ENCODE peak calls at places on chromosomes 7 and 10, in four cellular contexts. S is ovary, J is body of pancreas, M is right lobe of liver. Y is an unnamed sample.

GRCh38 chr7:149690688-149691446 is 82.5 kb downstream of the ZNF467 start:
- DNase-seq in S (peak; percentile 45), J (peak; percentile 24), M (peak; percentile 72), Y (peak; percentile 9)

GRCh38 chr7:22444181-22444966 is 55.6 kb downstream of the STEAP1B start:
- DNase-seq in S (peak; percentile 25), J (peak; percentile 69), M (no peak), Y (peak; percentile 53)

GRCh38 chr10:101022967-101023705 is 7.8 kb downstream of the PDZD7 start:
- DNase-seq in S (no peak), J (no peak), M (no peak), Y (no peak)

GRCh38 chr10:30098624-30099023 is 39.2 kb upstream of the JCAD start:
- DNase-seq in S (no peak), J (no peak), M (no peak), Y (no peak)

GRCh38 chr7:75649462-75649861 is 89.3 kb downstream of the HIP1 start:
- DNase-seq in S (peak; percentile 28), J (no peak), M (peak; percentile 83), Y (peak; percentile 51)

GRCh38 chr10:113096111-113097045 is 146.3 kb downstream of the TCF7L2 start:
- DNase-seq in S (no peak), J (no peak), M (no peak), Y (no peak)

GRCh38 chr7:37277513-37277912 is 171.2 kb downstream of the ELMO1 start:
- DNase-seq in S (no peak), J (no peak), M (no peak), Y (no peak)

GRCh38 chr7:140146574-140146973 is 30.2 kb downstream of the KDM7A start:
- DNase-seq in S (no peak), J (no peak), M (no peak), Y (no peak)

GRCh38 chr7:128902761-128903585 is 7.5 kb downstream of the KCP start:
- DNase-seq in S (no peak), J (no peak), M (peak; percentile 44), Y (no peak)

GRCh38 chr10:11532329-11532728 is 79.1 kb downstream of the USP6NL start:
- DNase-seq in S (peak; percentile 25), J (no peak), M (no peak), Y (no peak)

DNA sequence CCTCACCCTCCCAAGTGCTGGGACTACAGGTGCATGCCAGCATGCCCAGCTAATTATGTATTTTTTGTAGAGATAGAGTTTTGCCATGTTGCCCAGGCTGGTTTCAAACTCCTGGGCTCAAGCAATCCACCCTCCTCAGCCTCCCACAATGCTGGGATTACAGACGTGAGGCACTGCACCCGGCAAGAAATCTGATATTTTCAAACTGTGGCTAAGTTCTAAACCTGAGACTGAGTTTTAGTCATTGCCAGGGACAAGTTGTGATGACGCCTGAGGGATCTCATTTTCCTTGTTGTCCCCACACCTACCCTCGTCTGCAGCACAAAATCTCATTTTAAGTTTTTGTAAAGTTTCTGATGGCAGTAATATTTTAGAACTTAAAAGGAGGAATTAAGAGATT is 9.8 kb downstream of the AUTS2 start:
- DNase-seq in S (no peak), J (no peak), M (no peak), Y (no peak)
- H3K27me3 ChIP-seq in S (no peaks in the 10 kb centered on the region), J (no peaks in the 10 kb centered on the region), M (no peaks in the 10 kb centered on the region), Y (no peaks in the 10 kb centered on the region)

GRCh38 chr7:46387646-46388045 is 466.6 kb upstream of the IGFBP3 start:
- DNase-seq in S (no peak), J (no peak), M (no peak), Y (no peak)

GRCh38 chr7:46383605-46384004 is 462.5 kb upstream of the IGFBP3 start:
- DNase-seq in S (no peak), J (no peak), M (no peak), Y (no peak)

GRCh38 chr7:46385662-46386309 is 464.7 kb upstream of the IGFBP3 start:
- DNase-seq in S (no peak), J (no peak), M (no peak), Y (no peak)

GRCh38 chr7:46389131-46389530 is 468.1 kb upstream of the IGFBP3 start:
- DNase-seq in S (no peak), J (no peak), M (no peak), Y (no peak)

GRCh38 chr7:46386428-46387399 is 465.6 kb upstream of the IGFBP3 start:
- DNase-seq in S (no peak), J (no peak), M (no peak), Y (no peak)
- H3K4me3 ChIP-seq in S (no peak overlapping the region), J (no peak overlapping the region), M (no peak overlapping the region), Y (no peak overlapping the region)

GRCh38 chr10:97425964-97426775 is at the start of gene PGAM1:
- DNase-seq in S (peak; percentile 95), J (peak; percentile 94), M (peak; percentile 97), Y (peak; percentile 93)
- TF ChIP-seq POLR2A in S (peak; percentile 35), J (peak; percentile 86), M (peak; percentile 92), Y (no peak)

GRCh38 chr10:103501186-103501585 is 7.7 kb downstream of the NEURL1 start:
- DNase-seq in S (peak; percentile 10), J (no peak), M (no peak), Y (no peak)

GRCh38 chr10:103502849-103503660 is 9.6 kb downstream of the NEURL1 start:
- DNase-seq in S (peak; percentile 19), J (no peak), M (no peak), Y (no peak)

GRCh38 chr10:103507235-103508191 is 14.0 kb downstream of the NEURL1 start:
- DNase-seq in S (no peak), J (peak; percentile 49), M (no peak), Y (no peak)

GRCh38 chr10:103506061-103506460 is 12.6 kb downstream of the NEURL1 start:
- DNase-seq in S (no peak), J (no peak), M (no peak), Y (no peak)

DNA sequence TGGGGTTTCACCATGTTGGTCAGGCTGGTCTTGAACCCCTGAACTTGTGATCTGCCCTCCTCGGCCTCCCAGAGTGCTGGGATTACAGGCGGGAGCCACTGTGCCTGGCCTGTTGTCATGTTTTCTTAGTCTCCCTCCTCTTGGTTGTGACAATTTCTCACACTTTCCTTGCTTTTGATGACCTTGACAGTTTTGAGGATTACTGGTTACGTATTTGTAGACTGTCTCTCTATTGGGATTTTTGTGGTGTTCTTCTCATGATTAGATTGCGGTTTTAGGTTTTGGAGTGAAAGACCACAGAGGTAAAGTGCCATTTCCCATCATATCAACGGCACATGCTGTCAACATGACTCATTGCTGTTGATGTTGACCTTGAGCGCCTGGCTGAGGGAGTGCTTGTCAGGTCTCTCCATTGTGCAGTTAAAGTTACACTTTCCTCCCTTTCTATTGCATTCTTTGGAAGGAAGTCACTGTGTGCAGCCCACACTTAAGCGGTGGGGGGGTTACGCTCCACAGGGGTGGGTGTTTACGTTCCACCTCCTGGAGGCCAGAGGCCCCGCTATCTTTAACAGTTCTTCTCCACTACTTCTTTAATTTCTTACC is 10.8 kb downstream of the NEURL1 start:
- DNase-seq in S (peak; percentile 79), J (peak; percentile 53), M (no peak), Y (peak; percentile 34)
- H3K27me3 ChIP-seq in S (no peaks in the 10 kb centered on the region), J (no peaks in the 10 kb centered on the region), M (no peaks in the 10 kb centered on the region), Y (no peaks in the 10 kb centered on the region)

GRCh38 chr10:68619595-68619994 is 59.5 kb downstream of the TET1 start:
- DNase-seq in S (no peak), J (no peak), M (no peak), Y (no peak)

GRCh38 chr10:68628576-68629127 is 68.5 kb downstream of the TET1 start:
- DNase-seq in S (no peak), J (no peak), M (no peak), Y (peak; percentile 43)

GRCh38 chr10:68625316-68625921 is 65.3 kb downstream of the TET1 start:
- DNase-seq in S (no peak), J (no peak), M (no peak), Y (no peak)
- H3K4me3 ChIP-seq in S (no peak overlapping the region), J (no peak overlapping the region), M (no peak overlapping the region), Y (no peak overlapping the region)

GRCh38 chr7:107166702-107167426 is 1.9 kb upstream of the HBP1 start:
- DNase-seq in S (no peak), J (no peak), M (no peak), Y (no peak)

GRCh38 chr7:107167483-107168232 is 1.1 kb upstream of the HBP1 start:
- DNase-seq in S (peak; percentile 81), J (peak; percentile 66), M (peak; percentile 74), Y (peak; percentile 80)

GRCh38 chr7:107169120-107170050 is 582 bp downstream of the HBP1 start:
- DNase-seq in S (peak; percentile 97), J (peak; percentile 97), M (peak; percentile 98), Y (peak; percentile 99)

GRCh38 chr7:107170051-107170661 is 1.4 kb downstream of the HBP1 start:
- DNase-seq in S (no peak), J (no peak), M (no peak), Y (no peak)

DNA sequence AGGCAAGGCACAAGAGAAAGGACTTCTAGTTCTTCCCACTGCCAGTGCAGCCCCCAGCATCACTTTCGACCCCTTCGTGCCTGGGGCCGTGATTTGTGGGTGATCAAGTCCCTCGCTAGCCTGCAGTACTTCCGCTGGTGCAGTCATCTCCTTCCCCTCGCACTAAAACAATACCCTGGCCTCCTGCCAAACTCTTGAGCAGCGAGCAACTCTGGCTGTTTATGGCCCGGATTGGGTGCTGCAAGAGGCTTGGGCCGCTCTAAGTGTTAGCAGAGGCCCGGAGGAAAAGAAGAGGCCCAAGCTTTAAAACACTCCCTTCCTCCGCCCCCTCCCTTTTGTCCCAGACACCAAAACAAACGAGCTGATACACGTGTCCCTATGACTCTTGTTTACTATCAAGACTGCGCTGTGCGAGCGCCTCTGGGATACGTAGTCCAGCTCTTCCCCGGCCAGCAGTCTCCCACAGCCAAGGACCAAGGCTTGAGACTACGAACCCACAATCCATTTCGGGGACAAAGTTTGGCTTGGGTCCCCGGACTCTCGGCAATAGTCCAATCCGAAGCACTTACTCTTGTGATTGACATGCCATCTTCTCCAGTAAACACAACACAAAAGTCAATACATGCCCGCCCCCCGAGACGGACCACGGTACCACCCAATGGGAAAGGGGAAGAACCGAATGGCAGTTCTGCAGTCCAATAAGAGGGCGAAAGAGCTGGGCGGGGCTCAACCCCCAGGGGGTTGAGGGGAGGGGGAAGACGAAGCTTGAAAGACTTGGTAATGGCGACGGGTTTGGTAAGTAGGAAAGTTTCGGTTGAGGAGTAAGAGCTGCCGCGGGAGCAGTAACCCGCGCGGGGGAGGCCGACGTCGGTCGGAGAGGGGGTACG is at the start of gene HBP1:
- DNase-seq in S (peak; percentile 100), J (peak; percentile 99), M (peak; percentile 98), Y (peak; percentile 100)
- TF ChIP-seq POLR2A in S (peak; percentile 72), J (peak; percentile 83), M (peak; percentile 44), Y (peak; percentile 55)

DNA sequence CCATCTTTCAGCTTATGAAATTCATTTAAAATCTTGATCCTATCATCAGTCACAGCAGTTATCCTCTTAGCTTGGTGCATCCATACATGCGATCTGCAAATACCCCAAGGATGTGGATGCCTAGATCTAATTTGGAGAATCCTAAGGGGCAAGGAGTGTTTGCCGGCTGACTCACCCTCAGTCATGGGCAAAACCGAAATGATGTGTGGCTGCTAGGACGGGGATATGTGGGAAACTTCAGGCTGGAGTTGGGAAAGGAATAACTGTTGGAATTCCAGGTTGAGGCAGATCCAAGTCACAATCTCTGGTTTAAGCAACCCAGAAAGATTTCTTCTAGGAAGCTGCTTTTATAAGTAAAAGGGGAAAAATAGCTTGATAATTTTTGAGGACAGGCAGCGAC is 19.7 kb upstream of the GOT1 start:
- DNase-seq in S (no peak), J (no peak), M (no peak), Y (no peak)
- H3K27me3 ChIP-seq in S (no peaks in the 10 kb centered on the region), J (no peaks in the 10 kb centered on the region), M (no peaks in the 10 kb centered on the region), Y (no peaks in the 10 kb centered on the region)